ENCODE peak calls at places on chromosomes 1 and 21, in six cellular contexts. V is right lobe of liver, Z is heart left ventricle, L is H1, S is body of pancreas, Y is vagina. K is an unnamed sample.

GRCh38 chr1:99943238-99943794 is 26.5 kb upstream of the SLC35A3 start:
- DNase-seq in V (no peak), S (no peak), Y (no peak), L (no peak), Z (no peak), K (no peak)

GRCh38 chr1:164914208-164914607 is 355.2 kb downstream of the PBX1 start:
- DNase-seq in Y (no peak), Z (no peak), V (no peak), L (no peak), S (no peak), K (no peak)

GRCh38 chr1:206415913-206416312 is 54.4 kb upstream of the IKBKE start:
- DNase-seq in V (no peak), Z (no peak), S (no peak), Y (no peak), L (no peak), K (no peak)

GRCh38 chr21:35658242-35658641 is 402.1 kb downstream of the SETD4 start:
- DNase-seq in V (no peak), Z (no peak), S (no peak), Y (no peak), L (no peak), K (no peak)

GRCh38 chr1:180301135-180301737 is 71.2 kb downstream of the LHX4 start:
- DNase-seq in Z (no peak), Y (no peak), V (no peak), L (no peak), S (no peak), K (no peak)

GRCh38 chr21:32007461-32007860 is 134.6 kb downstream of the HUNK start:
- DNase-seq in V (no peak), S (no peak), L (no peak), Y (no peak), Z (no peak), K (no peak)

GRCh38 chr1:96674909-96675308 is 46.7 kb upstream of the PTBP2 start:
- DNase-seq in L (no peak), V (no peak), S (no peak), Z (no peak), Y (no peak), K (no peak)

GRCh38 chr1:220189750-220190347 is 82.4 kb downstream of the RAB3GAP2 start:
- DNase-seq in Z (no peak), S (no peak), L (no peak), Y (no peak), V (no peak), K (no peak)

GRCh38 chr21:38811257-38811656 is 5.5 kb downstream of the ETS2 start:
- DNase-seq in Y (no peak), L (no peak), Z (no peak), V (no peak), S (no peak), K (no peak)

GRCh38 chr1:109249654-109250401 is 489 bp downstream of the CELSR2 start:
- DNase-seq in L (no peak), V (no peak), Z (no peak), S (no peak), Y (no peak), K (no peak)

GRCh38 chr1:208405014-208405413 is 160.8 kb upstream of the PLXNA2 start:
- DNase-seq in Z (no peak), V (no peak), L (no peak), S (no peak), Y (no peak), K (no peak)

GRCh38 chr1:206105612-206106011 is 11.6 kb downstream of the AVPR1B start:
- DNase-seq in V (no peak), S (no peak), Z (no peak), L (no peak), Y (no peak), K (no peak)

GRCh38 chr21:35933466-35933865 is 126.9 kb downstream of the SETD4 start:
- DNase-seq in Y (no peak), S (peak; percentile 37), V (peak; percentile 46), L (no peak), Z (peak; percentile 66), K (no peak)

GRCh38 chr1:32818804-32819541 is 1.5 kb downstream of the S100PBP start:
- DNase-seq in S (no peak), Z (no peak), V (no peak), Y (no peak), L (no peak), K (no peak)

GRCh38 chr1:66495490-66495889 is 38.5 kb upstream of the SGIP1 start:
- DNase-seq in S (no peak), Z (no peak), Y (no peak), V (no peak), L (no peak), K (no peak)

GRCh38 chr1:205256956-205257615 is 29.3 kb downstream of the TMCC2 start:
- DNase-seq in S (no peak), Y (no peak), L (no peak), V (no peak), Z (no peak), K (no peak)

GRCh38 chr1:117061986-117062415 is 1.9 kb downstream of the TTF2 start:
- DNase-seq in Z (no peak), S (no peak), V (no peak), Y (no peak), L (no peak), K (no peak)

GRCh38 chr21:26447932-26448331 is 125.2 kb downstream of the CYYR1 start:
- DNase-seq in V (no peak), Z (no peak), S (no peak), Y (no peak), L (no peak), K (no peak)

GRCh38 chr1:170210142-170210541 is 64.4 kb downstream of the NTMT2 start:
- DNase-seq in Z (no peak), S (no peak), L (no peak), Y (no peak), V (no peak), K (no peak)

DNA sequence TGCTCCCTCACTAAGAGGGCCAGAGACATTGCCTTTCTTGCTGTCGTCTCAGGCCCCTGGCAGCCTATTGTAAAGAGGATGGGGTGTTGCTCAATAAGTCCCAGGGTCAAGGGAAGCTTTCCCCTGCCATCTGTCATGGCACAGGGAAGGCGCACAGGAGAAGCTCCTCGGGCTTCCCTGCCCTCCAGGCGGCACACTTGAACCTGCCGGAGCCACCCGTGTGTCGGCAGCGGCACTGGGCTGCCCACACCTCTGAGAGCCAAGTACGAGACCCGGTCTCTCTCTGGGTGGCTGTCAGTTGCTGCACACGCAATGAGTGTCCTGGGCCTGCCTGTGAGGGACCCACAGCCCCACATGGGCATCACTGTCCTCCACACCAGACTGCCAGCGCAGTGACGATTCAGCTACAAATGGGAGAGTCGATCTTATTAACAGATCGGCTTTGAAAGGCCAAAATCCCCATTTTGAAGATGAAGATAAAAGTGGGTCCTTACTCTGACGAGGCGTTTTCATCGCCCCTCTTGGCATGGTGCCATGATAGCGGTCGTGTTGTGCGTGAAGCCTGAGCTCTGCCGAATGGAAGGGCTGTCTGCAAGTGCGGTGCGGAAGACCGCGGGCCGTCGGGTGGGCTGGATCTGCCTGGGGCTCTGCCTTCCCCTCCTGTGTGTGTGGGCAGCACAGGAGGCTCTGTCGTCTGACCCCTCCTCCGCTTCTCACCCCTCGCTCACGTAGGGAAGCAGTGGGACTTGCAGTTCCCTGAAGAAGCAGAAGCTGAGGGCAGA is 29.2 kb upstream of the PDXK start:
- DNase-seq in Y (no peak), L (no peak), Z (no peak), V (no peak), S (no peak), K (no peak)
- H3K36me3 ChIP-seq in Y (no peaks in the 10 kb centered on the region), L (peaks cover 43% of the 10 kb centered on the region), Z (peaks cover 99% of the 10 kb centered on the region), V (no peaks in the 10 kb centered on the region), S (no peaks in the 10 kb centered on the region), K (peaks cover 100% of the 10 kb centered on the region)

DNA sequence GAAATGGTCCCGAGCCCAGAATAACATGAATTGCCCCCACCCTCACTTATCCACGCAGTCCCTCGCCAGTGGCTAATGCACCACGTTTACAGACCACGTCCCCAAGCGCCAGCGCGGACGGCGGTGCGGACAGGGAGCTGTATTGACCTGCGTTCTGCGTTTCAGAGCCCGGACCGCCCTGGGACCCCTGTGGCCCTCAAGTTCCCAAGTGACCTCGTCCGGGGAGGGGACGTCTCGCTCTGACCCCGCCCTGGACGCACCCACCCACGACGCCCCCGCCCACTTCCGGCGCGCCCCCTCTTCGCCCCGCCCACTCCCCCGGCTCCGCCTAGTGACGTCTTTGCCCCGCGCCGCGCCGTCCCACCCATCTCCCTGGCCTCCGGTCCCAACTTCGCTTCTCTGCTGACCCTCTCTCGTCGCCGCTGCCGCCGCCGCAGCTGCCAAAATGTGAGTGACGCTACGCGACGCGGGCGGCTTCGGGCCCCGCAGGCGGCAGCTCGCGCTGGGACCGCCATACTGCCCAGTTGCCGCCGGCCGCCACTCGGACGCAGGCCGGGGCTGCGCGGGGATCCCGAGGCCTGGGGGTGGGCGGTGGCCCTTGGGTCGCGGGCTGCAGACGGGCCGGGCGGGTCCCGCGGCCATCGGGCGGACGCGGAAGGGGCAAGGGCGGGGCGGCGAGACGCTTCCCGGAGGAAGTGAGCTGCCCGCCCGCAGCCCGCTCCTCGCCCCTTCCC is at the start of gene VAMP3:
- DNase-seq in L (peak; percentile 56), V (peak; percentile 93), S (peak; percentile 89), Y (no peak), Z (peak; percentile 94), K (peak; percentile 39)
- TF ChIP-seq POLR2A in L (no peak), V (peak; percentile 68), S (peak; percentile 62), Y (no peak), Z (peak; percentile 60), K (no peak)

GRCh38 chr1:14011132-14011531 is 311.1 kb downstream of the PRDM2 start:
- DNase-seq in L (no peak), Y (no peak), V (no peak), Z (no peak), S (no peak), K (no peak)
- H3K4me3 ChIP-seq in L (no peak overlapping the region), Y (no peak overlapping the region), V (no peak overlapping the region), Z (no peak overlapping the region), S (no peak overlapping the region), K (no peak overlapping the region)

GRCh38 chr1:209840611-209841010 is 12.8 kb downstream of the UTP25 start:
- DNase-seq in Y (no peak), L (no peak), S (no peak), Z (no peak), V (no peak), K (no peak)

GRCh38 chr1:209837671-209838070 is 9.9 kb downstream of the UTP25 start:
- DNase-seq in V (no peak), S (no peak), Z (no peak), Y (no peak), L (no peak), K (no peak)

GRCh38 chr1:209838537-209838936 is 10.8 kb downstream of the UTP25 start:
- DNase-seq in S (no peak), Y (no peak), Z (no peak), V (peak; percentile 85), L (no peak), K (no peak)

GRCh38 chr1:209835782-209836298 is 8.1 kb downstream of the UTP25 start:
- DNase-seq in Z (no peak), S (no peak), V (no peak), L (no peak), Y (no peak), K (no peak)

GRCh38 chr1:209839875-209840491 is 12.2 kb downstream of the UTP25 start:
- DNase-seq in V (no peak), Y (no peak), L (no peak), Z (no peak), S (no peak), K (no peak)
- H3K36me3 ChIP-seq in V (no peaks in the 10 kb centered on the region), Y (no peaks in the 10 kb centered on the region), L (peaks cover 33% of the 10 kb centered on the region), Z (peaks cover 94% of the 10 kb centered on the region), S (peaks cover 11% of the 10 kb centered on the region), K (peaks cover 100% of the 10 kb centered on the region)